ENCODE peak calls at places on chromosomes 5 and 9, in seven cellular contexts. T is CD8-positive, alpha-beta memory T cell; E is stimulated activated CD4-positive, alpha-beta T cell treated with anti-CD3 and anti-CD28 coated beads, Interleukin-1b, Interleukin-23, amount 100 ng/mL, for 4 hours; Z is NCI-H187 treated with DMSO at 0.1 percent for 48 hours; R is cardiac muscle cell; A is neural crest cell; X is thoracic aorta. M is an unnamed sample.

GRCh38 chr9:87109851-87110250 is 162.5 kb upstream of the GAS1 start:
- DNase-seq in X (no peak), T (no peak), A (no peak), E (no peak), Z (no peak), R (peak), M (no peak)

GRCh38 chr9:95822583-95823431 is 52.7 kb upstream of the ERCC6L2 start:
- DNase-seq in T (no peak), E (no peak), R (peak), X (no peak), Z (no peak), A (no peak), M (no peak)

GRCh38 chr5:160462167-160462566 is 40.5 kb downstream of the PTTG1 start:
- DNase-seq in R (no peak), Z (no peak), A (no peak), E (no peak), X (no peak), T (no peak), M (no peak)

GRCh38 chr9:86424246-86424891 is 70.2 kb upstream of the TUT7 start:
- DNase-seq in A (no peak), Z (no peak), T (no peak), R (peak), X (no peak), E (no peak), M (peak)

GRCh38 chr5:91595436-91595835 is 212.3 kb upstream of the ARRDC3 start:
- DNase-seq in T (no peak), X (no peak), R (no peak), Z (no peak), A (no peak), E (no peak), M (no peak)

GRCh38 chr9:110599468-110599867 is 19.9 kb upstream of the SVEP1 start:
- DNase-seq in E (no peak), Z (no peak), R (peak), T (no peak), A (no peak), X (no peak), M (no peak)

GRCh38 chr9:76620586-76620985 is 143.7 kb upstream of the PCA3 start:
- DNase-seq in R (peak), T (no peak), E (no peak), Z (no peak), X (no peak), A (no peak), M (no peak)

GRCh38 chr9:99259231-99259918 is 37.3 kb downstream of the SEC61B start:
- DNase-seq in A (no peak), E (no peak), X (peak), T (peak), R (peak), Z (no peak), M (peak)

GRCh38 chr9:34869390-34869789 is 88.7 kb upstream of the PHF24 start:
- DNase-seq in A (no peak), T (no peak), X (no peak), Z (no peak), E (no peak), R (peak), M (peak)

M was measured in testis.